ENCODE peak calls at places on chromosomes 12 and 14, in eight cellular contexts. D, B, Y, P, G, U, M and Z are unnamed samples.

GRCh38 chr12:47835831-47836155 is 16.1 kb upstream of the HDAC7 start:
- DNase-seq in Y (no peak), B (no peak), D (peak), U (no peak), M (no peak), G (no peak), P (peak), Z (no peak)

GRCh38 chr14:92704036-92704804 is 44.2 kb downstream of the LGMN start:
- DNase-seq in D (no peak), G (no peak), B (no peak), Y (no peak), U (no peak), P (no peak), M (no peak), Z (no peak)

GRCh38 chr12:42448841-42449240 is 122.9 kb downstream of the PPHLN1 start:
- DNase-seq in B (no peak), G (no peak), M (no peak), D (no peak), P (no peak), Y (peak), U (peak), Z (no peak)

GRCh38 chr12:50985322-50985721 is 33.0 kb downstream of the HIGD1C start:
- DNase-seq in Y (peak), U (peak), B (no peak), D (peak), P (peak), M (peak), G (peak), Z (no peak)

GRCh38 chr12:47813491-47814196 is 6.1 kb downstream of the HDAC7 start:
- DNase-seq in U (no peak), G (no peak), M (no peak), P (no peak), Y (no peak), B (peak), D (no peak), Z (no peak)

GRCh38 chr14:75310295-75311059 is 31.8 kb downstream of the FOS start:
- DNase-seq in G (peak), B (peak), P (peak), D (peak), M (no peak), Y (peak), U (peak), Z (no peak)

GRCh38 chr14:54420478-54421116 is 20.6 kb downstream of the CNIH1 start:
- DNase-seq in D (peak), U (peak), M (peak), Y (peak), P (peak), G (peak), B (no peak), Z (no peak)

GRCh38 chr12:105986779-105987686 is 151.7 kb downstream of the NUAK1 start:
- DNase-seq in G (peak), D (peak), B (no peak), U (peak), M (no peak), Y (peak), P (no peak), Z (no peak)

GRCh38 chr14:105059035-105059916 is 6.0 kb downstream of the GPR132 start:
- DNase-seq in B (no peak), U (no peak), D (no peak), Y (no peak), M (no peak), G (no peak), P (no peak), Z (no peak)

GRCh38 chr14:99604766-99605298 is 825 bp upstream of the CCDC85C start:
- DNase-seq in P (peak), M (no peak), G (peak), U (peak), D (no peak), B (no peak), Y (peak), Z (no peak)

GRCh38 chr14:95282354-95282985 is 37.2 kb downstream of the CLMN start:
- DNase-seq in B (no peak), P (no peak), Y (no peak), G (no peak), U (no peak), M (no peak), D (no peak), Z (no peak)

GRCh38 chr12:76820888-76821482 is 57.1 kb downstream of the ZDHHC17 start:
- DNase-seq in P (peak), U (peak), Y (peak), M (peak), G (peak), B (peak), D (peak), Z (no peak)

GRCh38 chr14:93223565-93223964 is 16.5 kb downstream of the UBR7 start:
- DNase-seq in M (no peak), G (no peak), U (no peak), Y (no peak), B (no peak), D (no peak), P (no peak), Z (no peak)

GRCh38 chr12:123024819-123025391 is 44.4 kb downstream of the ARL6IP4 start:
- DNase-seq in B (no peak), Y (peak), G (peak), P (peak), U (peak), M (no peak), D (peak), Z (no peak)

GRCh38 chr14:61026523-61026922 is 45.5 kb downstream of the SLC38A6 start:
- DNase-seq in P (no peak), D (no peak), Y (no peak), G (no peak), U (no peak), M (no peak), B (no peak), Z (no peak)

DNA sequence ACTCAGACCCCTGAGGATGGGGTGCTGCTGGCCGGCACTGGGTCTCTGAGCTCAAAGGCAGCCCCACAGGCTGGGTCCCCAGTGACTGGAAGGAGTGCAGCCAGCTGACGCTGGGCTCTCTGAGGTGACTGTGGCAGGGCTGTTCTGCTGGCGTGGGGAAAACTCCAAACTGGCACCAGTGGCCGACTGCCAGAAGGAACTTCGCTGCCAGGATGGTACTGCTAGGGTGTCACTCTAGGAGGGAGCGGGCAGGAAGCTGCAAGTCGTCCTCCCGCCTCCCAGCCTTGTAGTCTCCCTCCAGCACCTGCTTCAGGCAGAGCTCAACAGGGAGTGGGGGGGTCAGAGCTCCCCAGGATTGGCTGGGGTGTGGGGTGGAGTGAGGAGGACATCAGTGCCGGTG is 41.3 kb downstream of the CDC42BPB start:
- DNase-seq in D (no peak), M (no peak), B (no peak), P (no peak), U (no peak), G (no peak), Y (no peak), Z (no peak)
- H3K27ac ChIP-seq in D (no peak), M (no peak), B (no peak), P (no peak), U (no peak), G (no peak), Y (no peak), Z (no peak)

GRCh38 chr12:132909030-132909368 is 21.6 kb upstream of the CHFR start:
- DNase-seq in B (no peak), P (no peak), M (no peak), G (no peak), D (no peak), U (no peak), Y (no peak), Z (no peak)
- H3K9ac ChIP-seq in B (peak), P (peak), M (no peak), G (peak), D (peak), U (peak), Y (peak), Z (no peak)

GRCh38 chr14:79549515-79549914 is 661.8 kb downstream of the DIO2 start:
- DNase-seq in P (no peak), U (peak), D (no peak), M (no peak), B (no peak), Y (peak), G (peak), Z (no peak)

GRCh38 chr14:79555429-79555828 is 655.9 kb downstream of the DIO2 start:
- DNase-seq in M (no peak), B (no peak), U (no peak), D (no peak), G (no peak), Y (no peak), P (no peak), Z (no peak)

GRCh38 chr14:79551591-79551990 is 659.7 kb downstream of the DIO2 start:
- DNase-seq in B (no peak), U (no peak), P (no peak), G (no peak), M (no peak), Y (no peak), D (no peak), Z (no peak)

GRCh38 chr14:79554816-79555215 is 656.5 kb downstream of the DIO2 start:
- DNase-seq in P (no peak), Y (no peak), B (no peak), M (no peak), D (no peak), U (no peak), G (no peak), Z (no peak)

GRCh38 chr14:79552778-79553177 is 658.5 kb downstream of the DIO2 start:
- DNase-seq in U (peak), M (no peak), B (no peak), Y (no peak), D (no peak), G (no peak), P (peak), Z (no peak)
- H3K4me3 ChIP-seq in U (no peak), M (no peak), B (no peak), Y (no peak), D (no peak), G (no peak), P (no peak), Z (no peak)

DNA sequence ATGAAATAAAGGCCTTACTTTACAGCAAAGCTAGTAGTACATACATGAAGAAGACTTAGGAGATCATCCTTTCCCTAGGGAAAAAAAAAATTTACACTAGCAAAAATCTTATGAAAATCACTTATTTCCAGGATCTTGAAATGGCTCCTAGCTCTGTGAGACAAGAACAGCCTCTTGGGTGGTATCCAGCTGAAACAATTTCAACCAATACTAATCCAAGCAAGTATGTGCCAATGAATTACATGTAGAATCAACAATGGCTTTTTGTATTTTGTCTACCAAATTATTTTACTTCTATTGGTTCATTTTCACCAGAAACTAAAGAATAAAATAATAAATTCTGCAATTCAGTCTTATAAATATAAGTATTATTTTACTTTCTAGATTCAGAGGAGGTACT is 2.7 kb upstream of the SLCO1A2 start:
- DNase-seq in B (no peak), U (no peak), Y (no peak), D (no peak), M (no peak), P (no peak), G (no peak), Z (no peak)
- H3K27ac ChIP-seq in B (no peak), U (no peak), Y (no peak), D (no peak), M (no peak), P (no peak), G (no peak), Z (no peak)

DNA sequence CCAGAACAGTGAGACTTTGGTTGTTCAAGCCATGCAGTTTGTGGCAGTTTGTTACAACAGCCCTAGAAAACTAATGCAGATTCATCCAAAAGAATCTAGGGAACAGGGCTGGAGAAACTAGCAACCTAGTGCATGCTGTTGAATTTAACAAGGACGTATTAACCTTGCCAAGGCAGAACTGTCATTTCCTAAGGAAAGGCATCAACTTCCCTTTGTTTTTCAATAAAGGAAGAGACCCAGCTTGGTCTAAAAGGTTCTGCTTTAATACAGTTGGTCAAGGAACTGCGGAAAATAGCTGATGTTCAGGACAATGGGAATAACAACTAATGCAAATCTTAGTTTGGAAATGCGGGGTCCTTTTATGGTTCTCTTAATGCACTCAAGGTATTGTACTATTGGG is 11.5 kb downstream of the AK7 start:
- DNase-seq in U (no peak), P (no peak), D (no peak), G (no peak), Y (no peak), B (no peak), M (no peak), Z (no peak)
- H3K9ac ChIP-seq in U (no peak), P (no peak), D (no peak), G (no peak), Y (no peak), B (no peak), M (no peak), Z (no peak)

DNA sequence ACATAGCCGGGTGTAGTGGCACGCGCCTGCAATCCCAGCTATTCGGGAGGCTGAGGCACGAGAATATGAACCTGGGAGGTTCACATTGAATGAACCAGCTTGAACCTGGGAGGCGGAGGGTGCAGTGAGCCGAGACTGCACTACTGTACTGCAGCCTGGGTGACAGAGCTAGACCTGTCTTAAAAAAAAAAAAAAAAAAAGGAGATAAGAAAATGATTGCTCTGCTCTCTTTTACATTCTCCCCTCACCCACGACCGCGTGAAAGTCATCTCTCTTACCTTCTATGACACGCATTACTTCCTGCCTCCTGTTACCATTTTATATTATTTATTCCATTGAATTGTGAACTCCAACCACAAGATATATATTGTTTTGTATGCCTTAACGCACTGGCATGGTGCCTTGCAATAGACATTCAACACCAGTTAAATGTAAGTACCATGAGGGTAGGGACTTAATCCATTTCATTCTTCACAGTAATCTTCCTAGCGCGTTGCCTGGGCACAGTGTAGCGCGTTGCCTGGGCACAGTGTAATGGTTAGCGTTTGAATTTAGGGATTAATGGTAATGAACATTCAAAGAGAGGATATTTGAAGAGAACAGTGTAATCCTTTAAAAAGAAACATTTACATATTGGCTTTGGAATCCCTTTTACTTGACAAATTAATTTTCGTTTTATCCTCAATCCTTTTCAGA is 2.7 kb downstream of the RAP1B start:
- DNase-seq in M (no peak), U (no peak), G (no peak), Y (no peak), B (no peak), P (no peak), D (no peak), Z (no peak)
- H3K4me3 ChIP-seq in M (peak), U (peak), G (peak), Y (no peak), B (no peak), P (peak), D (peak), Z (peak)

DNA sequence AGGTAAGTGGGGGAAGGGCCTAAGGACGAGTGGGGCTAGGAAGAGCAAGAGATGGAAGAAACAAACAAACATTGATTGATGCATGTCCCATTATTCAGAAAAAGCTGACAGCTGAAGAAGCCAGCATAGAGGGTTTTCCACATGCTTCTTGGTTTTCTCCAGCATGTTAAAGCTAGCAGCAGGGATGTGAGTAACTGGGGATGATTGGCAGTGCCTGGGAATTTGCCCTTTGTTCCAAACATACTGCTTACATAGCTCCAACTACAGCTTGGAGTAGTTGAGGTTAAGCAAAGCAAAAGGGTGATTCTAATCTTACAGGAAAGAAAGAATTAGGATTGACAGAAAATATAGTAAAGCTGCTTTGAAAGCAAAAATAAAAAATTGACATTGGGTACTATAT is 68.0 kb upstream of the IFNG-AS1 start:
- DNase-seq in P (peak), U (peak), B (no peak), D (no peak), Y (no peak), M (no peak), G (no peak), Z (no peak)
- H3K27ac ChIP-seq in P (no peak), U (no peak), B (no peak), D (no peak), Y (no peak), M (no peak), G (no peak), Z (no peak)

GRCh38 chr12:56714431-56714929 is 10.6 kb downstream of the NACA start:
- DNase-seq in M (no peak), U (no peak), Y (peak), G (no peak), P (peak), D (no peak), B (no peak), Z (no peak)
- H3K9ac ChIP-seq in M (no peak), U (no peak), Y (no peak), G (no peak), P (no peak), D (no peak), B (no peak), Z (no peak)

DNA sequence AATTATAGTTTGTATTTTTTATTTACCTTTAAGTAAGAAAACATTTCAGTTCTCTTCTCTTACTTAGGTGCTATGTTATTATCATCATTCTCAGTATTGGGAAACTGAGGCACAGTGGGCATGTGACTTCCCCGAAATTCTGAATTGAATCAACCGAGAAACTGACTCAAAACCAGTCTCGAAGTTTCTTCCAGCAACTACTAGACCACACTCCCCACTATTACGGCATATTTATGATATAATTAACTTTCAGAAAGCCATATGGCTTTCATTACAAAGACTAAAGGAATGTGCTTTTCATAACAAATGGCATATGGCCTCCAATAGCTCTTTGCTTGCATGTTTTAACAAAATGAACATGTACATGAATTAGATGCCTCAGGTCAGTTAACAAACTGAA is 182.8 kb upstream of the SLC38A2 start:
- DNase-seq in P (peak), U (peak), G (peak), B (no peak), Y (peak), D (peak), M (no peak), Z (peak)
- H3K4me3 ChIP-seq in P (peak), U (no peak), G (peak), B (no peak), Y (peak), D (peak), M (no peak), Z (peak)